ENCODE peak calls at places on chromosome 1, in four cellular contexts. S is heart left ventricle, U is skeletal muscle cell, M is GM12865. H is an unnamed sample.

GRCh38 chr1:211879475-211879874 is 48.9 kb upstream of the LPGAT1 start:
- DNase-seq in S (no peak), U (no peak), M (no peak), H (no peak)

GRCh38 chr1:55375617-55376258 is 160.6 kb upstream of the USP24 start:
- DNase-seq in S (no peak), U (no peak), M (peak), H (peak)

GRCh38 chr1:15492572-15492971 is 16.7 kb downstream of the CELA2B start:
- DNase-seq in S (peak), U (no peak), M (no peak), H (no peak)

GRCh38 chr1:179007233-179007632 is 18.5 kb upstream of the FAM20B start:
- DNase-seq in S (no peak), U (no peak), M (no peak), H (no peak)

GRCh38 chr1:6459850-6460265 is 6.1 kb downstream of the TNFRSF25 start:
- DNase-seq in S (no peak), U (no peak), M (no peak), H (no peak)

GRCh38 chr1:27816921-27817630 is 13.5 kb upstream of the PPP1R8 start:
- DNase-seq in S (no peak), U (peak), M (no peak), H (no peak)

GRCh38 chr1:222095606-222096475 is 354.0 kb upstream of the DUSP10 start:
- DNase-seq in S (peak), U (no peak), M (peak), H (no peak)

GRCh38 chr1:61244114-61244513 is 161.8 kb downstream of the NFIA start:
- DNase-seq in S (no peak), U (peak), M (no peak), H (no peak)

GRCh38 chr1:27478098-27478497 is 11.9 kb downstream of the WASF2 start:
- DNase-seq in S (no peak), U (no peak), M (peak), H (no peak)

GRCh38 chr1:211939876-211940468 is 95.4 kb downstream of the INTS7 start:
- DNase-seq in S (no peak), U (no peak), M (peak), H (no peak)

GRCh38 chr1:5577255-5578040 is 414.8 kb downstream of the NPHP4 start:
- DNase-seq in S (no peak), U (no peak), M (no peak), H (no peak)

GRCh38 chr1:20732588-20733360 is at the start of gene SH2D5:
- DNase-seq in S (peak), U (peak), M (peak), H (peak)

GRCh38 chr1:160066829-160067720 is 2.9 kb downstream of the KCNJ10 start:
- DNase-seq in S (no peak), U (no peak), M (no peak), H (no peak)

GRCh38 chr1:86887479-86888162 is 26.3 kb downstream of the SELENOF start:
- DNase-seq in S (no peak), U (no peak), M (peak), H (no peak)

GRCh38 chr1:182237329-182237728 is 154.3 kb downstream of the GLUL start:
- DNase-seq in S (no peak), U (no peak), M (no peak), H (no peak)

GRCh38 chr1:87129606-87130005 is 199.1 kb upstream of the LMO4 start:
- DNase-seq in S (peak), U (no peak), M (no peak), H (no peak)

GRCh38 chr1:7373251-7373650 is 397.8 kb upstream of the VAMP3 start:
- DNase-seq in S (no peak), U (no peak), M (no peak), H (no peak)

GRCh38 chr1:62384276-62385005 is 52.4 kb upstream of the USP1 start:
- DNase-seq in S (peak), U (peak), M (no peak), H (no peak)

GRCh38 chr1:215114154-215114933 is 31.8 kb downstream of the KCNK2 start:
- DNase-seq in S (no peak), U (peak), M (no peak), H (no peak)

GRCh38 chr1:19124273-19124672 is 85.8 kb downstream of the UBR4 start:
- DNase-seq in S (no peak), U (no peak), M (peak), H (no peak)

GRCh38 chr1:235637756-235638155 is 11.8 kb downstream of the GNG4 start:
- DNase-seq in S (no peak), U (no peak), M (no peak), H (no peak)

GRCh38 chr1:235632538-235633219 is 16.9 kb downstream of the GNG4 start:
- DNase-seq in S (no peak), U (no peak), M (peak), H (no peak)

GRCh38 chr1:235635938-235636663 is 13.5 kb downstream of the GNG4 start:
- DNase-seq in S (no peak), U (no peak), M (no peak), H (no peak)

GRCh38 chr1:235631816-235632215 is 17.8 kb downstream of the GNG4 start:
- DNase-seq in S (no peak), U (no peak), M (no peak), H (no peak)

DNA sequence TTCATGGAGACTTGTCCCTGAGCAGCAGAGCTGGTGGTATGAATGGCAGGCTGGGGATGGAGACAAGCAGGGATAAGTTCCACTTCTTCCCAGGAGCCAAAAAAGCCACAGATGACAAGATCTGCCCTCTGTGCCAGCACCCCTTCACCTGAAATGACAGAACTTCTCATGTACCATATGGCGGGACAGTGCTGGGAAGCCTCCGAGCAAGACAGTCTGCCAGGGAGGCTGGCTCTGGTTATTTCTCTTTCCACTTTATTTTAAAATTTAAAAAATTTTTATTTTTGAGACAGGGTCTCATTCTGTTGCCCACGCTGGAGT is 16.4 kb downstream of the GNG4 start:
- DNase-seq in S (no peak), U (no peak), M (no peak), H (no peak)
- H3K4me3 ChIP-seq in S (peak), U (no peak), M (no peak), H (no peak)

GRCh38 chr1:52142220-52143153 is 598 bp downstream of the ZFYVE9 start:
- DNase-seq in S (peak), U (no peak), M (peak), H (peak)

GRCh38 chr1:52139817-52140540 is 1.9 kb upstream of the ZFYVE9 start:
- DNase-seq in S (no peak), U (peak), M (peak), H (no peak)

GRCh38 chr1:52145137-52145536 is 3.2 kb downstream of the ZFYVE9 start:
- DNase-seq in S (no peak), U (no peak), M (no peak), H (no peak)

GRCh38 chr1:52141513-52142219 is at the start of gene ZFYVE9:
- DNase-seq in S (peak), U (no peak), M (peak), H (peak)

DNA sequence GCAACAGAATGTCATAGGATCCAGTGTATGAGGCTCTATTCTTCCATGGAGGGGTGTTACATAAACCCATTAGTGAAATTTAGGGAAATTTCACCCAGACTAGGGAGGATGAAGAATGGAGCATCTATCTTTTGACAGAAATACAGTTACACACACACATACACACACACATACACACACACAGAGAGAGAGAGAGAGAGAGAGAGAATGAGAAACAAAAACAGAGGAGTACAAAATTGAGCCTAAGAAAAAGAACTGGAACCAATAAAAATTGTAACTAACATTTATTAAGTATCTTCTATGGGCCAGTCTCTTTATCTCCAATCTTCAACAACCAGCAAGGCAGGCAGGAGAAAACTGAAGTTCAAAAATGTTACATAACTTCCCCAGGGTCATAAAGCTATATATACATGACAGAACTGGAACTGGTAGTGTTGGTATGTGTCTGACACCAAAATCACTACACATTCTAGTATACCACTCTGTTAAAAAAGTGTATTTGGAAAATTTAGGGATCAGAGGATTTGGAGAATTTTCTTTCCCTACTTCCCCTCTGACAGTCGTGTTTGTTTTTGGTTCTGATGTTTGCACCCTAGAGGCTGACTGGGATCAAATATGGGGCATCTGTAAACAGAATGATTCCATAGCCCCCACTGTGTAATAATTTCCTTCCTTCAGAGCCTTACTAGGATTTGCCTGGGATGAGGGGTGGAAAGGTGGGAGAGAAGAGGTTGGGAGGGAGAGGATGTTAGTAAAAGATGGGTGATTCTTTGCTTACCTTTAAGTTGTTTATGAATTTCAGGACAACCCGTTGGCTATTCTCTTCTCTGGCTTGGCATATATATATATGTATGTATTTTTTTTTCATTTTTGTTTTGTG is 1.0 kb upstream of the ZFYVE9 start:
- DNase-seq in S (no peak), U (no peak), M (no peak), H (no peak)
- H3K4me3 ChIP-seq in S (peak), U (no peak), M (no peak), H (no peak)

GRCh38 chr1:24294757-24295371 is 24.3 kb upstream of the GRHL3 start:
- DNase-seq in S (peak), U (peak), M (no peak), H (peak)
- H3K4me3 ChIP-seq in S (no peak), U (no peak), M (no peak), H (no peak)

DNA sequence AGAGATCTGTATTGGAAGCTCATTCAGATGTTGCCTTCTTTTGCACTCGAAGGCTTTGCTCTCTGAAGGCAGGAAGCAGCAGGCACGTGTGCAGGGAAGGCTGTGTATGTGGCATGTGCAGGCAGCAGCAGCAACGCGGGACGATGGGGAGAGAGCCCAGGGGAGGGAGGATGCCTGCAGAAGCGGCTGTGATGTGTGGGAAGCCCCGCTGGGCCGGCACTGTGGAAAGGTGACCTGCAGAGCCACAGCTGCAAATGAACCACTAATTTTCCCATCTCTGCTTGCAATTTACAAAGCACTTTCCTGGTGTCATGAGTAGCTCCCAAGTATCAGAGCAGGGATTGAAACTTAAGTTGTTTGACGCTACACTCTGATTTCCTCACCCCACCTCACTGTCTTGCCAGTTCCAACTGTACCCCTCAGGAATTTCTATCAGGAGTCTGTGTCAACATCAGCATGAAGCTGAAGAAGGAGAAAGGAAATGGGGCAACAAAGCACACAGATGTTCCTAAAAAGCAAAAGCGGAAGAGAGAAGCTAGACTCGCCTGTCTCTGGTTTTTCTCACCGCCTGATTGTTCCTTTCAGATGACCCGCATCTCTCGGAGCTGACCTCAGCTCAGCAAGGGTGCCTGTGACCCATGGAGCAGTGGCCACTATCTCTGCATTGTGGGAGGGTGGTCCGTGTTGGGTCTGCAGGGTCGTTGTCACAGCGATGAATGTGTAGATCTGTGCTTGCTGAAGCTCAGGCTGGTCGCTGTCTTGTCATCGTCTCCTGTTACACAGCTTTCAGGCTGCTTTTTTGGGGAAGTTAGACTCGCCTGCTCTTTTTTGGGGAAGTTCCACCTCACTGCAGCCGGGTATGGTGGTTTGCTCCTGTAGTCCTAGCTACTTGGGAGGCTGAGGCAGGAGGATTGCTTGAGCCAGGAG is 156.1 kb downstream of the KIF26B start:
- DNase-seq in S (no peak), U (peak), M (peak), H (no peak)
- H3K4me3 ChIP-seq in S (peak), U (no peak), M (peak), H (no peak)